ENCODE peak calls at places on chromosomes 6 and 20, in eight cellular contexts. O is RKO, F is fibroblast of mammary gland, L is non-pigmented ciliary epithelial cell, M is skeletal muscle cell, Z is lung, K is IMR-90, Q is epithelial cell of esophagus. N is an unnamed sample.

GRCh38 chr6:157753291-157753690 is 69.8 kb upstream of the SNX9 start:
- DNase-seq in K (no peak), Q (peak), F (no peak), L (no peak), M (no peak), O (no peak), Z (no peak), N (no peak)

GRCh38 chr6:155374681-155375080 is 60.4 kb upstream of the TFB1M start:
- DNase-seq in L (no peak), M (no peak), Z (no peak), F (peak), Q (no peak), K (no peak), O (no peak), N (no peak)

GRCh38 chr6:13548500-13549210 is 25.7 kb upstream of the SIRT5 start:
- DNase-seq in F (no peak), O (no peak), Q (no peak), Z (no peak), M (no peak), L (no peak), K (no peak), N (no peak)

GRCh38 chr6:148317739-148318138 is 24.9 kb upstream of the SASH1 start:
- DNase-seq in Q (peak), M (no peak), K (no peak), Z (no peak), L (no peak), O (no peak), F (no peak), N (peak)

GRCh38 chr6:44043036-44043478 is 84.2 kb downstream of the MRPL14 start:
- DNase-seq in Z (no peak), M (no peak), K (peak), Q (no peak), L (no peak), O (no peak), F (peak), N (peak)

GRCh38 chr20:38629979-38630378 is 28.4 kb downstream of the ARHGAP40 start:
- DNase-seq in L (no peak), M (no peak), Z (no peak), K (no peak), O (no peak), Q (no peak), F (no peak), N (no peak)

GRCh38 chr20:17228624-17229061 is 1.8 kb downstream of the PCSK2 start:
- DNase-seq in L (no peak), F (no peak), O (no peak), K (no peak), M (no peak), Z (no peak), Q (no peak), N (no peak)

GRCh38 chr6:18388942-18389341 is 1.8 kb downstream of the RNF144B start:
- DNase-seq in L (peak), K (peak), M (no peak), Q (peak), F (peak), Z (no peak), O (no peak), N (peak)

GRCh38 chr6:17045581-17046322 is 56.1 kb upstream of the STMND1 start:
- DNase-seq in M (peak), Z (no peak), F (peak), Q (no peak), L (peak), K (peak), O (no peak), N (no peak)

GRCh38 chr6:138404666-138405337 is 779 bp downstream of the HEBP2 start:
- DNase-seq in O (peak), Z (no peak), K (no peak), Q (peak), F (no peak), L (no peak), M (no peak), N (peak)

GRCh38 chr6:165695736-165696515 is 32.9 kb upstream of the PDE10A start:
- DNase-seq in Z (no peak), K (no peak), L (no peak), O (no peak), F (no peak), M (no peak), Q (no peak), N (no peak)

GRCh38 chr6:92756912-92757311 is 662.4 kb downstream of the EPHA7 start:
- DNase-seq in Q (peak), M (peak), F (peak), Z (no peak), K (peak), L (no peak), O (peak), N (no peak)

GRCh38 chr6:39599341-39599740 is 125.9 kb downstream of the KIF6 start:
- DNase-seq in F (no peak), Q (no peak), Z (no peak), O (no peak), K (no peak), M (no peak), L (no peak), N (no peak)

GRCh38 chr6:24069546-24069945 is 56.5 kb upstream of the NRSN1 start:
- DNase-seq in Z (no peak), F (no peak), K (no peak), O (no peak), L (no peak), Q (no peak), M (no peak), N (no peak)

GRCh38 chr20:21323640-21324039 is 20.5 kb downstream of the XRN2 start:
- DNase-seq in K (peak), L (no peak), Z (no peak), Q (peak), O (peak), M (no peak), F (peak), N (no peak)

GRCh38 chr6:14499804-14500203 is 382.2 kb downstream of the CD83 start:
- DNase-seq in K (peak), Z (no peak), F (peak), M (peak), Q (peak), O (no peak), L (peak), N (peak)

N was measured in osteoblast.